ENCODE peak calls at places on chromosomes 1 and 21, in six cellular contexts. P is mammary epithelial cell, A is suprapubic skin, I is cardiac muscle cell, T is Peyer's patch, Q is pancreas. J is an unnamed sample. For H3K36me3, the result is how much of the 10 kb centered on the place peaks cover.

GRCh38 chr1:47229884-47230691 is 1.9 kb downstream of the TAL1 start:
- DNase-seq in P (no peak), A (no peak), I (no peak), T (no peak), Q (no peak), J (no peak)

GRCh38 chr21:33801424-33802405 is 113.9 kb downstream of the ATP5PO start:
- DNase-seq in P (peak), A (no peak), I (no peak), T (no peak), Q (no peak), J (no peak)

GRCh38 chr1:234841710-234842231 is 231.8 kb upstream of the IRF2BP2 start:
- DNase-seq in P (no peak), A (no peak), I (peak), T (peak), Q (no peak), J (peak)

GRCh38 chr1:231969078-231969477 is 342.5 kb downstream of the DISC1 start:
- DNase-seq in P (no peak), A (no peak), I (no peak), T (no peak), Q (no peak), J (no peak)

GRCh38 chr1:218460367-218460766 is 115.2 kb downstream of the TGFB2 start:
- DNase-seq in P (peak), A (no peak), I (peak), T (no peak), Q (no peak), J (no peak)

GRCh38 chr1:163082971-163083370 is 13.8 kb downstream of the RGS4 start:
- DNase-seq in P (no peak), A (no peak), I (peak), T (no peak), Q (no peak), J (no peak)

GRCh38 chr1:246184503-246184902 is 322.6 kb downstream of the SMYD3 start:
- DNase-seq in P (no peak), A (no peak), I (no peak), T (no peak), Q (no peak), J (no peak)

GRCh38 chr1:181504294-181505115 is 21.2 kb downstream of the CACNA1E start:
- DNase-seq in P (no peak), A (no peak), I (peak), T (no peak), Q (no peak), J (peak)

GRCh38 chr1:15949453-15950245 is 26.3 kb downstream of the ZBTB17 start:
- DNase-seq in P (peak), A (peak), I (peak), T (peak), Q (peak), J (peak)

GRCh38 chr1:13828454-13829151 is 128.6 kb downstream of the PRDM2 start:
- DNase-seq in P (no peak), A (peak), I (peak), T (peak), Q (peak), J (peak)

GRCh38 chr1:98048234-98048633 is 127.4 kb upstream of the DPYD start:
- DNase-seq in P (peak), A (no peak), I (peak), T (peak), Q (peak), J (no peak)

GRCh38 chr1:165544996-165545395 is 1.2 kb downstream of the LRRC52 start:
- DNase-seq in P (no peak), A (no peak), I (no peak), T (no peak), Q (no peak), J (no peak)

GRCh38 chr1:24069817-24070216 is 42.1 kb downstream of the MYOM3 start:
- DNase-seq in P (peak), A (no peak), I (no peak), T (no peak), Q (no peak), J (no peak)

GRCh38 chr1:186958520-186958919 is 129.8 kb downstream of the PLA2G4A start:
- DNase-seq in P (peak), A (no peak), I (peak), T (no peak), Q (no peak), J (no peak)

GRCh38 chr1:23148084-23148483 is 20.6 kb downstream of the LUZP1 start:
- DNase-seq in P (no peak), A (no peak), I (no peak), T (no peak), Q (no peak), J (no peak)

GRCh38 chr1:205504311-205505075 is at the start of gene CDK18:
- DNase-seq in P (peak), A (peak), I (peak), T (peak), Q (peak), J (no peak)

GRCh38 chr1:108079550-108079949 is 114.6 kb upstream of the VAV3 start:
- DNase-seq in P (no peak), A (no peak), I (no peak), T (peak), Q (no peak), J (peak)

GRCh38 chr1:1039145-1039910 is 19.4 kb downstream of the AGRN start:
- DNase-seq in P (no peak), A (no peak), I (no peak), T (no peak), Q (no peak), J (no peak)

GRCh38 chr1:47436979-47437517 is 796 bp upstream of the FOXD2 start:
- DNase-seq in P (peak), A (no peak), I (peak), T (no peak), Q (no peak), J (no peak)

GRCh38 chr1:20574686-20575543 is 14.0 kb upstream of the CDA start:
- DNase-seq in P (peak), A (no peak), I (peak), T (peak), Q (peak), J (peak)

GRCh38 chr1:168225476-168226190 is at the start of gene SFT2D2:
- DNase-seq in P (peak), A (peak), I (peak), T (peak), Q (peak), J (peak)

GRCh38 chr1:11935040-11935378 is 492 bp downstream of the PLOD1 start:
- DNase-seq in P (no peak), A (no peak), I (no peak), T (no peak), Q (no peak), J (no peak)

GRCh38 chr21:32206631-32207030 is 72.2 kb downstream of the MIS18A start:
- DNase-seq in P (no peak), A (peak), I (no peak), T (no peak), Q (no peak), J (no peak)

GRCh38 chr1:230509281-230509977 is 83.3 kb upstream of the PGBD5 start:
- DNase-seq in P (peak), A (no peak), I (peak), T (no peak), Q (no peak), J (no peak)

GRCh38 chr1:209805341-209805781 is 581 bp downstream of the IRF6 start:
- DNase-seq in P (peak), A (no peak), I (no peak), T (no peak), Q (peak), J (no peak)

GRCh38 chr1:209802780-209803152 is 3.2 kb downstream of the IRF6 start:
- DNase-seq in P (peak), A (no peak), I (no peak), T (no peak), Q (no peak), J (no peak)

GRCh38 chr1:209802117-209802779 is 3.7 kb downstream of the IRF6 start:
- DNase-seq in P (peak), A (no peak), I (no peak), T (no peak), Q (no peak), J (no peak)

GRCh38 chr1:209800984-209801834 is 4.7 kb downstream of the IRF6 start:
- DNase-seq in P (peak), A (no peak), I (no peak), T (no peak), Q (no peak), J (no peak)

DNA sequence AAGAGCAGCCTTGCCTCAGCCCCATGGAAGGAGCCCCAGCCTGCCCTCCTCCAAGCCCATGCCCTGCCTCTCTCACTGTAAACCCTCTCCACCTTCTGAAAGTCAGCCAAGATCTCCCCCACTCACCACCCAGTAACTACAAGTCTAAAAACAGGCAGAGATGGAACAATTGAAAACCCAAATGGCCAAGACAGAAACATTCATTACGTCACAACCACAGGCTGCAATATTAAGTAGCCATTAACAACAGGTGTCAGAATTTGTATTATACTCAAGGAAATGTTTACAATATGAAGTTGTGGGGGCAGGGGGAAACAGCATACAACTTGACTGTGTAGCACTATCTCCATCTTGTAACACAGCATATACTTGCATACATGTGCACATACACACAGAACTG is 2.4 kb downstream of the IRF6 start:
- DNase-seq in P (peak), A (no peak), I (no peak), T (no peak), Q (no peak), J (no peak)
- H3K4me3 ChIP-seq in P (peak), A (peak), I (no peak), T (no peak), Q (no peak), J (no peak)

GRCh38 chr1:161484613-161485012 is 20.6 kb upstream of the FCGR2A start:
- DNase-seq in P (no peak), A (no peak), I (peak), T (no peak), Q (no peak), J (no peak)

GRCh38 chr1:161481624-161482392 is 23.4 kb upstream of the FCGR2A start:
- DNase-seq in P (peak), A (no peak), I (no peak), T (no peak), Q (no peak), J (no peak)

GRCh38 chr1:161482610-161483009 is 22.6 kb upstream of the FCGR2A start:
- DNase-seq in P (peak), A (no peak), I (no peak), T (no peak), Q (no peak), J (no peak)

GRCh38 chr1:161480381-161481035 is 24.7 kb upstream of the FCGR2A start:
- DNase-seq in P (peak), A (no peak), I (no peak), T (no peak), Q (peak), J (no peak)

DNA sequence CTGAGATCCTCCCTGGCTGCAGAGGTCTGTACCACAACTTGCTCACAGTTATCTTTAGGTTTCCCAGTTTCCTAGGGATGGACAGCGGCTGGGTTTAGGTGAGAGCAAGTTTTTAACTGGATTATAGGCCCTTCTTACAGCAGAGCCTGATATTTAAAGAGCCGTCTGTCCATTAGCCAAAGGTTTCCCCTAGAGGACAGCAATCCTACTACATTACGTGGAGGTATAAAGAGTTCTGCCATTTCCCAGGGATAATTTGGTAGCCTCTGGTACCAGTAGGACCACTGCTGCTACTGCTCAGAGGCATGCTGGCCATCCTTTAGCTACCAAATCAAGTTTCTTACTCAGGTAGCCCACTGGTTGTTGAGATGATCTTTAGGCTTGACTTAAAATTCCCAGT is 21.9 kb upstream of the FCGR2A start:
- DNase-seq in P (no peak), A (no peak), I (no peak), T (no peak), Q (no peak), J (no peak)
- TF ChIP-seq CTCF in P (no peak), A (no peak), I (no peak), T (no peak), Q (no peak), J (no peak)

DNA sequence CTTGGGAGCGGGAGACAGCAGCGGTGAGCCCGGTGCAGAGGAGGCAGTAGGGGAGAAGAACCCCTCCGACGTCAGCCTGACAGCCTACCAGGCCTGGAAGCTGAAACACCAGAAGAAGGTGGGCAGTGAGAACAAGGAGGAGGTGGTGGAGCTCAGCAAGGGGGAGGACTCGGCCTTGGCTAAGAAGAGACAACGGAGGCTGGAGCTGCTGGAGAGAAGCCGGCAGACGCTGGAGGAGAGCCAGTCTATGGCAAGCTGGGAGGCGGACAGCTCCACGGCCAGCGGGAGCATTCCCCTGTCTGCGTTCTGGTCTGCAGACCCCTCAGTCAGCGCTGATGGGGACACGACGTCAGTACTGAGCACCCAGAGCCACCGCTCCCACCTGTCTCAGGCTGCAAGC is 32.9 kb downstream of the STYXL2 start:
- DNase-seq in P (no peak), A (no peak), I (no peak), T (no peak), Q (no peak), J (no peak)
- H3K36me3 ChIP-seq in P (under half), A (under half), I (under half), T (under half), Q (under half), J (under half)

DNA sequence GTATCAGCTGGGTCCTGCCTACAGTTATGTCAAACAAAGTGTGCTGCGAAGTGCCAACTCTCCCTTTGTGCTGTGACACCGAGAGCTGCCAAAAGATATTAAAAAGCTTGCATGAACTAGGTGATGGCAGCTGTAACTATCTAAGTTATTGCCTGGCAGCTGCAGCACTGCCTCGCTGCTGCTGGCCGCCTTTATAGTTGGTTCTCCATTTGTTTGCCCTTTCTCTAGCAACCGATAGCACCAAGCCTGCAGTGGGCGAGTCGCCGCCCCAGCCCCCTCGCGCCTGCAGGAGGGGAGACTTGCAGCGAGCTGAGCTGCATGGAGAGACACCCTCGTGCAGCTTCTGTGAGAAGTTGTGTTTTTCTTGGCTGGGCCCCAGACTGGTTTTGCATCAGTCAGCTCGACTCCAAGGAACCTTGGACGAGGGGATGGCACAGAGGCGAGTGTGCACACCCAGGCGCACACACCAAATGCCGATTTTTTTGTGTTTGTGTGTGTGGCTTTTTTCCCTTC is 330.6 kb downstream of the RPS6KC1 start:
- DNase-seq in P (no peak), A (no peak), I (peak), T (no peak), Q (no peak), J (no peak)
- H3K4me3 ChIP-seq in P (no peak), A (no peak), I (no peak), T (no peak), Q (no peak), J (no peak)

GRCh38 chr1:203346060-203346754 is 4.7 kb downstream of the FMOD start:
- DNase-seq in P (no peak), A (no peak), I (peak), T (no peak), Q (no peak), J (no peak)
- TF ChIP-seq CTCF in P (peak), A (no peak), I (peak), T (no peak), Q (no peak), J (no peak)

GRCh38 chr1:43440358-43440757 is 13.4 kb downstream of the HYI start:
- DNase-seq in P (no peak), A (no peak), I (no peak), T (peak), Q (no peak), J (no peak)

GRCh38 chr1:43442756-43443155 is 11.0 kb downstream of the HYI start:
- DNase-seq in P (no peak), A (peak), I (no peak), T (peak), Q (no peak), J (no peak)

GRCh38 chr1:43439781-43440180 is 13.9 kb downstream of the HYI start:
- DNase-seq in P (no peak), A (no peak), I (no peak), T (peak), Q (no peak), J (no peak)

GRCh38 chr1:43441894-43442632 is 11.7 kb downstream of the HYI start:
- DNase-seq in P (no peak), A (peak), I (no peak), T (peak), Q (no peak), J (no peak)

DNA sequence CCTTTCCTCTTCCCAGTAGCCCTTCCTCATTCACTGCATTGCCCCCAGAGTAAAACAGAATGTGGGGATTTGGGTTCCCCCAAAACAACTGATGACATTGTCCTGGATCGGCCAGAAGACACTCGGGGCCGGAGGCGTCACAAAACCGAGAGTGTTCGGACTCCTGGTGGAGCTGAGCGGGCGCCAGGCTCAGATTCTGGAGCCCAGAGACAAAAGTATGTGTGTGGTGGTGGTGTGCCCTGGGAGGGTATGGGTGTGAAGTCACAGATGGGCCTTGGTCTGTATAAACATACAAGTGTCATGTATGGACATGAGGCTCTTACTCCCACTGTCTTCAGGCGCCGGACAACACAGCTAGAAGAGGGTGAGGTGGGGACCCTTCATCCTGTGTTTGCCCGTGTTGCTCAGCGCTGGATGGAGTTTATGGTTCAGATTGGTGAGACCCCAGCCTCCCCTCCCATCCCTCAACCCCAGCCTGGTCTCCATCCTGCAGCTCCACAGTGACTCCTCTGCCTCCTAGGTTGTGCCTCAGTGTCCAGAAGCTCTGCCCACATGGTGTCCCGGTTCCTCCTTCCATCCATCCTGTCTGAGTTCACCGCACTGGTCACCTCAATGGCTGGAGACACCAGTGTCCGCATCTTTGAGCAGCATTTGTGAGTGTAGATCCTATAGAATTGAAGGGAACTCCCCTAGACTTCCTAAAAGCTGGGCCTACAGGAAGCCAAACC is 12.4 kb downstream of the HYI start:
- DNase-seq in P (no peak), A (no peak), I (no peak), T (peak), Q (no peak), J (no peak)
- H3K36me3 ChIP-seq in P (under half), A (half or more), I (under half), T (under half), Q (under half), J (under half)

DNA sequence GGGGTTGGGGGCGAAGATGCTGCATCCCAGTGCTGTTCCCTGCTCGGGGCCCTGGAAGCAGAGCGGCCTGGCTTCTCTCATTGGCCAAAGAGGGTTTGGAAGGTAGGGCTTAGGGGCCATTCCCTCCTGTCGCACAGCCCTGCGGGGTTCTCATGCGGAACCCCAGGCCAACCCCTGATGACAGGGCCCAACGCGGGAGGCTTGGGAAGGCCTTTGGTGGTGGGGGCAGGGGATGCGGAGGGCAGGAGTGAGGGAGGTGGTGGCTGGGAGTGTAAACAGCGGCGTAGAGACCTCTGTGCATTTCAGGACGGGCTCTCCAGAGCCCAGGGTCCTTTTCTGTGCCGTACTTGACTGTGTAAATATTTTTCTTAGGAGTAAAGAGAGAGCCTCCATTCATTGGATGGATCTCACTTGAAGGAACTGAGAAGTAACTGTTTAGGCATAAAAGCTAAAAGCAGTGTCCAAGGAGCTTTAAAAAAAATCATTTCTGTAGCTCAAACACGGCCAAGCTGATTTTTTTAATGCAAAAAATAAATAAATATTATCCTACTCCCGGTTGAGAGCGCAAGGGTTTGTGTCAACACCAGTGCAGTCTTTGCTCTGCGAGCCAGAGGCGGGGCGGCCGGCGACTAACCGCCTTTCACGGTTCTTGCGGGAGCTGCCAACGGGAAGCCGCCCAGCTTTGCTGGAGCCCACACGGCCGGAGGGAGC is 169.1 kb downstream of the PRDM16 start:
- DNase-seq in P (no peak), A (no peak), I (no peak), T (no peak), Q (peak), J (no peak)
- H3K4me3 ChIP-seq in P (no peak), A (no peak), I (no peak), T (no peak), Q (no peak), J (no peak)

GRCh38 chr1:6440198-6441126 is 15.9 kb downstream of the ESPN start:
- DNase-seq in P (peak), A (no peak), I (peak), T (peak), Q (peak), J (peak)
- TF ChIP-seq CTCF in P (no peak), A (no peak), I (peak), T (peak), Q (no peak), J (no peak)

GRCh38 chr1:35901235-35901634 is 18.2 kb downstream of the AGO1 start:
- DNase-seq in P (no peak), A (no peak), I (no peak), T (no peak), Q (no peak), J (no peak)
- H3K36me3 ChIP-seq in P (under half), A (half or more), I (under half), T (under half), Q (under half), J (under half)